ENCODE peak calls at places on chromosomes 2 and 18, in six cellular contexts. Z is B cell, F is upper lobe of right lung, R is foreskin fibroblast, H is CD14-positive monocyte, W is neural crest cell. Q is an unnamed sample.

GRCh38 chr2:182540236-182540635 is 113.4 kb upstream of the PDE1A start:
- DNase-seq in F (no peak), R (no peak), Z (no peak), W (no peak), H (no peak), Q (no peak)

GRCh38 chr18:42028232-42028832 is 73.3 kb downstream of the PIK3C3 start:
- DNase-seq in F (no peak), W (peak; percentile 9), Z (no peak), H (no peak), R (peak; percentile 17), Q (no peak)

GRCh38 chr2:185857676-185858075 is 119.1 kb downstream of the FSIP2 start:
- DNase-seq in W (no peak), F (no peak), R (no peak), H (no peak), Z (no peak), Q (no peak)

GRCh38 chr2:168348076-168348475 is 100.7 kb upstream of the STK39 start:
- DNase-seq in H (no peak), W (no peak), R (no peak), F (no peak), Z (no peak), Q (no peak)

GRCh38 chr2:38380397-38381130 is 3.5 kb upstream of the ATL2 start:
- DNase-seq in Z (no peak), H (peak; percentile 55), F (no peak), R (no peak), W (no peak), Q (no peak)

GRCh38 chr2:17879913-17880274 is 1.4 kb downstream of the KCNS3 start:
- DNase-seq in F (no peak), R (no peak), H (no peak), W (no peak), Z (no peak), Q (no peak)

GRCh38 chr2:188322569-188323531 is 31.2 kb downstream of the GULP1 start:
- DNase-seq in H (no peak), Z (no peak), R (no peak), F (no peak), W (no peak), Q (no peak)

GRCh38 chr2:235859651-235860050 is 308.5 kb downstream of the GBX2 start:
- DNase-seq in Z (no peak), H (no peak), F (no peak), W (peak; percentile 25), R (no peak), Q (no peak)

GRCh38 chr2:64330691-64331429 is 123.1 kb upstream of the LGALSL start:
- DNase-seq in F (peak; percentile 83), Z (peak; percentile 83), R (peak; percentile 74), H (peak; percentile 74), W (peak; percentile 92), Q (peak; percentile 65)

GRCh38 chr18:48590678-48591077 is 51.8 kb downstream of the CTIF start:
- DNase-seq in Z (no peak), R (peak; percentile 86), H (no peak), W (no peak), F (no peak), Q (no peak)

GRCh38 chr2:42810971-42811865 is 18.8 kb upstream of the HAAO start:
- DNase-seq in H (peak; percentile 52), R (peak; percentile 45), F (peak; percentile 75), W (peak; percentile 41), Z (peak; percentile 58), Q (peak; percentile 58)

GRCh38 chr18:48027401-48027931 is 97.0 kb upstream of the SMAD2 start:
- DNase-seq in F (peak; percentile 67), W (no peak), R (no peak), Z (no peak), H (peak; percentile 12), Q (no peak)

GRCh38 chr2:149904816-149905215 is 317.2 kb upstream of the MMADHC start:
- DNase-seq in F (no peak), W (no peak), Z (no peak), R (no peak), H (no peak), Q (no peak)

DNA sequence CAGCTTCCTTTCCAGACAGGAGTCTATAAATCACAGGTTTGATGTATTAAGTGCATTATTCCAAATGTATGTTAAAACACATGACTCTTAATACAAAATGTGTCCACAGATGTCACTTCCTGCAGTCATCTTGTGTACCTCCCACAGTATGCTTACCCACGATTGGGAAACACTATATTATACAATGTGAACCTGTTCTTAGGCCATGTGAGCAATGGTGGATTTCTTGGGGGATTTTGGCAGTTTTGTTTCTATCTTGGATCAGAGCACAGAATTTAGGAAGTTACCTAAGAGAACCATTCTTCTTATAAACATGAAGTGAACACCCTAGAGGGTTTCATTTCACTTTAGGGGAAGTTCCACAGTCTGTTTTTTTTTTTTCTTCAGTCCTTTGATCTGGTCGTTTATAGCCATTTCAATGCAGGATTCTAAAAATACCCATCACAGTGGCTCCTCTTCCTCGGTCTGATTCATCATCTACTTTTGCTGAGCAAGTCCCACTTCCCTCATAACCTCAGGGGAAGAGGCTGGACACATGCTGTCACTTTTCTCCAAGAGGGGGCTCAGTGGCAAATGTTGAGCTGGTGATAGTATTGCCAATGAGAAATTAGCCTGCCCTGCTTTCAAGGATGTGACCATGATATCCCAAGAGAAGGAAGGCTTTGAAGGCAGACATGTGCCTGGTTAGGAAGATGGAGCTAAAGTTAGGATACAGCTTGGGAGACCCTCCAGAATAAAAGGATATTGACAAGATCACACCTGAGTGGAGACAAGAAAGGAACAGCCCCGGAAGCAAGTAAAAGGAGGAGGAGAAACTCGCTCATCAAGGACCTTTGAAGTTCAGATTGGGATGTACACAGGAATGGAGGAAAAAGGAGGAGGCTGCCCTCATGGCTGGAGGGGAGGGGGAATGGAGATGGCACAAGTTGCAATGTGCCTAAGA is 22.6 kb downstream of the PLEK start:
- DNase-seq in H (peak; percentile 71), R (no peak), W (no peak), Z (peak; percentile 66), F (no peak), Q (no peak)
- TF ChIP-seq CTCF in H (no peak), R (no peak), W (no peak), Z (no peak), F (no peak), Q (no peak)

GRCh38 chr2:201642579-201643215 is 606 bp downstream of the TMEM237 start:
- DNase-seq in F (peak; percentile 91), H (peak; percentile 71), Z (peak; percentile 82), R (peak; percentile 71), W (peak; percentile 82), Q (peak; percentile 83)
- TF ChIP-seq CTCF in F (no peak), H (no peak), Z (no peak), R (no peak), W (peak; percentile 18), Q (no peak)

GRCh38 chr2:211216221-211216620 is 659.8 kb downstream of the CPS1 start:
- DNase-seq in F (no peak), W (no peak), R (no peak), H (no peak), Z (no peak), Q (no peak)
- TF ChIP-seq CTCF in F (peak; percentile 5), W (peak; percentile 54), R (no peak), H (no peak), Z (no peak), Q (no peak)

GRCh38 chr2:164813535-164813934 is 28.1 kb downstream of the COBLL1 start:
- DNase-seq in W (no peak), H (no peak), R (no peak), Z (no peak), F (no peak), Q (no peak)

GRCh38 chr2:164816900-164817299 is 24.7 kb downstream of the COBLL1 start:
- DNase-seq in W (no peak), H (no peak), R (no peak), F (no peak), Z (no peak), Q (no peak)

GRCh38 chr2:164812378-164812777 is 29.2 kb downstream of the COBLL1 start:
- DNase-seq in W (no peak), H (no peak), R (no peak), Z (no peak), F (no peak), Q (no peak)

GRCh38 chr2:164816046-164816445 is 25.6 kb downstream of the COBLL1 start:
- DNase-seq in H (no peak), W (no peak), F (no peak), Z (no peak), R (no peak), Q (no peak)

DNA sequence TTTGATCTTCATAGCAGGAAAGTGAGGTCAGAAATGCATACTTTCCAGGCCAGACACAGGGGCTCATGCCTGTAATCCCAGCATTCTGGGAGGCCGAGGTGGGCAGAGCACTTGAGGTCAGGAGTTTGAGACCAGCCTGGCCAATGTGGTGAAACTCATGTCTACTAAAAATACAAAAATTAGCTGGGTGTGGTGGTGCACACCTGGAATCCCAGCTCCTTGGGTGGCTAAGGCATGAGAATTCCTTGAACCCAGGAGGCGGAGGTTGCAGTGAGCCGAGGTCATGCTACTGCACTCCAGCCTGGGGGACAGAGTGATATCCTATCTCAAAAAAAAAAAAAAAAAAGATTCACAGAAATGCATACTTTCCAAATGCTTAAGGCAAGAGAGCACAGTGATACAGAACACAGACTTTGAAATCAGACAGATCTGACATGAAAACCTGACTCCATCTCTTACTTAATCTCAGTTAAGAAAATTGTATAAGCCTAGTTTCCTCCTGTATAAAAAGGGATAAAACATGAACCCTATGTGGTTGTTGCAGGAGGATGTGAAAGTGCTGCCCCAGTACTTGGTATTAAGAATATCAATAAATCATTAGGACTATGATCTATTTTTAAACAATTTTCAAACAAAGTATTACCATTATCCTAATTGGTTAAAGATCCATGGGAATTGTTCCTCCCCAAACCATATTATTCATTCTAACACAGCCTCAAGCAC is 26.4 kb downstream of the COBLL1 start:
- DNase-seq in Z (no peak), F (no peak), W (no peak), H (no peak), R (no peak), Q (no peak)
- TF ChIP-seq CTCF in Z (no peak), F (no peak), W (no peak), H (no peak), R (no peak), Q (no peak)